ENCODE peak calls at places on chromosomes 3 and 15, in seven cellular contexts. E is breast epithelium, J is stomach, N is H1, B is esophagus muscularis mucosa, X is transverse colon, T is sigmoid colon. Z is an unnamed sample.

GRCh38 chr3:158847466-158847849 is 45.6 kb downstream of the MFSD1 start:
- DNase-seq in E (no peak), J (no peak), N (no peak), B (no peak), X (no peak), T (no peak), Z (no peak)

GRCh38 chr3:156298938-156299337 is 178.6 kb downstream of the KCNAB1 start:
- DNase-seq in E (no peak), J (peak), N (no peak), B (no peak), X (peak), T (peak), Z (no peak)

GRCh38 chr3:101996832-101997231 is 147.5 kb downstream of the NFKBIZ start:
- DNase-seq in E (no peak), J (no peak), N (no peak), B (no peak), X (no peak), T (no peak), Z (no peak)

GRCh38 chr3:14329116-14329830 is 73.1 kb upstream of the SLC6A6 start:
- DNase-seq in E (no peak), J (peak), N (no peak), B (no peak), X (peak), T (no peak), Z (no peak)

GRCh38 chr3:42507751-42508335 is 5.4 kb downstream of the VIPR1 start:
- DNase-seq in E (peak), J (no peak), N (no peak), B (no peak), X (peak), T (peak), Z (peak)

GRCh38 chr3:156433138-156433537 is 121.8 kb downstream of the SSR3 start:
- DNase-seq in E (no peak), J (no peak), N (no peak), B (no peak), X (no peak), T (no peak), Z (no peak)

GRCh38 chr3:126522363-126522788 is 1.6 kb upstream of the CHST13 start:
- DNase-seq in E (peak), J (peak), N (peak), B (no peak), X (peak), T (peak), Z (no peak)

GRCh38 chr3:182257361-182257760 is 535.9 kb upstream of the ATP11B start:
- DNase-seq in E (no peak), J (no peak), N (no peak), B (no peak), X (no peak), T (no peak), Z (no peak)

GRCh38 chr3:72338942-72339749 is 509.1 kb downstream of the SHQ1 start:
- DNase-seq in E (no peak), J (peak), N (no peak), B (no peak), X (no peak), T (no peak), Z (peak)

GRCh38 chr15:70505411-70505919 is 257.9 kb downstream of the UACA start:
- DNase-seq in E (no peak), J (no peak), N (no peak), B (no peak), X (no peak), T (no peak), Z (no peak)

GRCh38 chr3:105848821-105849220 is 20.0 kb downstream of the CBLB start:
- DNase-seq in E (no peak), J (no peak), N (no peak), B (no peak), X (no peak), T (no peak), Z (no peak)

DNA sequence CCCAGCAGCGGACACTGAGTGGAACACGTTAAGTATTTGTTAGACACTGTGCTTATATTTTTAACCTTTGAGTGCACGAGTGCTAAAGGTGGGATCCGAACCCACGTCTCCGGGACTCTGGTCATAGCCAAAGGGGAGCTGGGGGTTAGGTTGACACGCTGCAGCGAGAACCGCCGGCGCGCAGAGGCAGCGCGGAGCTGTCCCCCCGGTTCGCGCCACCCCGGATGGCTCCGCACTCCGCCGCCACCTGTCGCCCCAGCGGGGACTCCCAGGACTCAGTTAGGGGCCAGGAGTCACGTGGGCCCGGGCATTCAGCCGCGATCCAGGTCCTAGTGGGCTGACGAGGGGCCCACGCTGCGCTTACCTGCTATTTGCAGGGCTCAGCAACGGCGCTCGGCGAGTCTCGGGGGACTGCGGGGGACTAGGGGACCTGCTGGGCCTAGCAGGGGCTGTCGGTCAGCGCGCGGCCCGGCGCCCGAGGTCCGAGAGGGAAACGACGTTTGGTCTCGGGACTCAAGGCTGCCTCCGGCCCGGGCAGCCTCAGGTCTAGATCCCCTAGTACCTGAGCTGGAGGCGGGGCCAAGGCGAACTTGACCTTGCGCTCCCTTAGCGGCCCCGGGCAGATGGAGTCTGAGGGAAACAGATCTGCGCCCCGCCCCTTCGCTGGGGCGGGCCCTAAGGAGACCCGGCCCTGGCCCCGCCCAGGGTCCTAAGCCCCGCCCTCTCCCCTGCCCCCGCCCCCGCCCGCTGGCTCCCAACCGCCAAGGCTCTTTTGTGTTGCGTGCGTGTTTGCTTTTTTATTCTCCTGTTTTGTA is at the start of gene NMNAT3:
- DNase-seq in E (peak), J (peak), N (peak), B (peak), X (peak), T (peak), Z (peak)
- TF ChIP-seq POLR2AphosphoS5 in E (peak), J (no peak), N (no peak), B (no peak), X (peak), T (peak), Z (no peak)

DNA sequence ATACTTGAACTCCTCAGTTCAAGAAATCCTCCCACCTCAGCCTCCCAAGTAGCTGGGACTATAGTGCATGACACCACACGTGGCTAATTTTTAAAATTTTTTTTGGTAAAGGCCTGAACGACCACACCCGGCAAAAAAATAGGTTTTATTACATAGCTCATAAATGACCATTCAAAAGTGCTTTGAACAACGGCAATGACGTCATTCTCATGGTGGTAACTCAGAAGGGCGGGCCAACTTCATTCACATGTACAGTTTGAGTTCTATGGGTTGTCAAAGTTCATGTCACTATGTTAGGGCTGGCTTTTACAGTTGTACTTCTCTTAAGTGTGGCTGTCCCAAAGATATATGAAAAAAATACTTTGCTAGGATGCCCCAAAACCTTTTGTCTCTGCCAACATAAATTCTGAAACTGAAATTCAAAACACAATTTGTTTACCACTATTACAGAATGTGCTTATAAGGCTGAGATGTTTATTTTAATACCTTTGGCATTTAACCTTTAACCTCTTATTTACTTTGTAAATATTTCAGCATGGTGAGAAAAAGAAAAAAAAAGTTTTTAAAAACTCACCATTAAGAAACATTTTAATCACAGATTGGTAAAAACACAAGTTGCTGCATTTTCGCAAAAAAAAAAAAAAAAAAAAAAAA is 6.2 kb downstream of the MYO1E start:
- DNase-seq in E (no peak), J (no peak), N (no peak), B (no peak), X (peak), T (no peak), Z (no peak)
- H3K27ac ChIP-seq in E (no peak), J (no peak), N (no peak), B (no peak), X (peak), T (no peak), Z (no peak)

DNA sequence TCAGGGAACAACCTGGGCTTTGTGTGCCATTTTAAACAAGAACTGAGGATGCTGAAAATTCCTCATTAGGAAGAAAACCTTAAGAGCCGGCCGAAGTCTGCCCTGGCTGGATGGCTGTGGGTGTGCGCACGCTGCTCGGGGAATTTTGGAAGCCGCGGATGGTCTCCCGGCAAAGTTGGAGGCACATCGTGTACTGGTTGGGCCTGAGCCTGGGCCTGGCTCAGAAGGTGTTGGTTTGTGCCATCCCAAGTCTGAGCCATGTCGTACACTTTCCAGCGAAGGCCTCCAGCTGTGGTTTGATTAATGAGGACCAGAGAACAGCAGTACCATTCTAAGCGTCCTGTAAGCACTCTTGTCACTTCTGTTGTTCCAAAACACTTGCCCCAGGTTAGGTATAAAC is 188.2 kb downstream of the ATP10A start:
- DNase-seq in E (peak), J (no peak), N (no peak), B (peak), X (peak), T (peak), Z (peak)
- TF ChIP-seq POLR2AphosphoS5 in E (no peak), J (peak), N (no peak), B (peak), X (no peak), T (peak), Z (peak)

DNA sequence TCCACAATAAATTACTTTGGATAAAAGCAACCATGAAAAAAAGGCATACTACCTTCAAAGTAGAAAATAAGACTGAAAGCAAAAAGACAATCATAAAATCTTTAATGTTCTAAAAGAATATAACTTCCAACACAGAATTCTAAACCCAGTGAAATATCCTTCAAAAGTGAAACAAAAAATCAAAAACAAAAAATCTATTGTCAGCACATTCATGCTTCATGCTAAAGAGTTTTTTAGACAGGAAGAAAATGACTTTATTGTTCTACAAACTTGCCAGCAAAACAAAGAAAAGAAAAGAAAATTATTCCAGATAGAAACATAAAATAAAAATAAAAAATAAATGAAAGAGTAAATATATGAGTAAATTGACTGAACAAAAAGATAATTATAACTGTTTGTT is 134.9 kb downstream of the EFHB start:
- DNase-seq in E (no peak), J (no peak), N (no peak), B (no peak), X (no peak), T (no peak), Z (no peak)
- H3K27ac ChIP-seq in E (no peak), J (no peak), N (no peak), B (no peak), X (no peak), T (no peak), Z (no peak)